ENCODE peak calls at places on chromosomes 11 and 22, in nine cellular contexts. V is transverse colon; L is endodermal cell; G is psoas muscle; M is CD4-positive, alpha-beta T cell; I is choroid plexus epithelial cell; S is gastrocnemius medialis; D is lower leg skin; Q is left ventricle myocardium inferior. W is an unnamed sample.

GRCh38 chr22:50306753-50307749 is at the start of gene PLXNB2:
- DNase-seq in I (peak), S (no peak), L (peak), G (peak), Q (peak), M (no peak), D (no peak), V (peak), W (no peak)

GRCh38 chr11:96205460-96205809 is 137.6 kb downstream of the MAML2 start:
- DNase-seq in I (no peak), M (no peak), V (no peak), Q (no peak), D (no peak), S (no peak), G (no peak), L (no peak), W (no peak)

GRCh38 chr11:71086687-71087258 is 165.6 kb downstream of the SHANK2 start:
- DNase-seq in M (no peak), I (peak), Q (no peak), L (peak), G (no peak), S (no peak), D (no peak), V (no peak), W (no peak)

GRCh38 chr22:48947636-48948035 is 880.0 kb downstream of the BRD1 start:
- DNase-seq in D (peak), L (no peak), V (no peak), M (no peak), G (no peak), Q (no peak), I (no peak), S (no peak), W (no peak)

GRCh38 chr22:38012604-38013072 is 28.3 kb upstream of the SOX10 start:
- DNase-seq in D (no peak), M (no peak), V (no peak), G (no peak), Q (no peak), I (peak), L (no peak), S (no peak), W (no peak)

GRCh38 chr11:69729252-69729651 is 25.4 kb upstream of the FGF19 start:
- DNase-seq in M (no peak), Q (no peak), L (peak), V (no peak), I (no peak), D (no peak), G (no peak), S (no peak), W (no peak)

GRCh38 chr22:47586038-47586437 is 823.6 kb downstream of the TBC1D22A start:
- DNase-seq in Q (no peak), D (no peak), I (no peak), L (no peak), S (no peak), M (no peak), V (no peak), G (peak), W (no peak)

GRCh38 chr22:40257979-40258378 is 80.3 kb downstream of the TNRC6B start:
- DNase-seq in S (no peak), L (no peak), V (no peak), G (no peak), D (no peak), M (no peak), Q (no peak), I (peak), W (no peak)

GRCh38 chr11:77019976-77020591 is 14.1 kb upstream of the B3GNT6 start:
- DNase-seq in L (no peak), I (peak), V (no peak), S (no peak), M (no peak), Q (no peak), D (no peak), G (no peak), W (no peak)

GRCh38 chr11:35391922-35392813 is 27.2 kb downstream of the SLC1A2 start:
- DNase-seq in G (peak), S (peak), L (peak), M (peak), Q (peak), D (peak), V (peak), I (peak), W (peak)

GRCh38 chr11:26839911-26840705 is 118.2 kb upstream of the SLC5A12 start:
- DNase-seq in G (no peak), S (peak), Q (no peak), M (no peak), L (no peak), V (no peak), D (no peak), I (peak), W (no peak)

GRCh38 chr11:95256204-95256819 is 25.3 kb upstream of the SESN3 start:
- DNase-seq in V (no peak), D (no peak), G (no peak), L (no peak), Q (no peak), M (no peak), S (no peak), I (peak), W (no peak)

GRCh38 chr22:47340851-47341436 is 578.5 kb downstream of the TBC1D22A start:
- DNase-seq in G (no peak), S (no peak), Q (no peak), I (no peak), L (no peak), M (no peak), V (no peak), D (peak), W (no peak)

GRCh38 chr11:12971955-12972354 is 37.2 kb upstream of the RASSF10 start:
- DNase-seq in G (no peak), L (no peak), V (no peak), D (no peak), S (no peak), I (no peak), M (no peak), Q (no peak), W (no peak)

GRCh38 chr11:122215244-122215992 is 99.4 kb upstream of the BLID start:
- DNase-seq in G (peak), L (peak), S (peak), D (peak), V (peak), Q (peak), I (peak), M (no peak), W (no peak)

GRCh38 chr22:17120281-17120680 is 879 bp downstream of the TMEM121B start:
- DNase-seq in M (peak), V (peak), I (peak), L (peak), G (peak), Q (peak), S (no peak), D (no peak), W (peak)

GRCh38 chr11:19018901-19019300 is 41.6 kb downstream of the MRGPRX2 start:
- DNase-seq in I (no peak), Q (no peak), S (no peak), L (peak), V (no peak), M (no peak), G (no peak), D (no peak), W (no peak)

DNA sequence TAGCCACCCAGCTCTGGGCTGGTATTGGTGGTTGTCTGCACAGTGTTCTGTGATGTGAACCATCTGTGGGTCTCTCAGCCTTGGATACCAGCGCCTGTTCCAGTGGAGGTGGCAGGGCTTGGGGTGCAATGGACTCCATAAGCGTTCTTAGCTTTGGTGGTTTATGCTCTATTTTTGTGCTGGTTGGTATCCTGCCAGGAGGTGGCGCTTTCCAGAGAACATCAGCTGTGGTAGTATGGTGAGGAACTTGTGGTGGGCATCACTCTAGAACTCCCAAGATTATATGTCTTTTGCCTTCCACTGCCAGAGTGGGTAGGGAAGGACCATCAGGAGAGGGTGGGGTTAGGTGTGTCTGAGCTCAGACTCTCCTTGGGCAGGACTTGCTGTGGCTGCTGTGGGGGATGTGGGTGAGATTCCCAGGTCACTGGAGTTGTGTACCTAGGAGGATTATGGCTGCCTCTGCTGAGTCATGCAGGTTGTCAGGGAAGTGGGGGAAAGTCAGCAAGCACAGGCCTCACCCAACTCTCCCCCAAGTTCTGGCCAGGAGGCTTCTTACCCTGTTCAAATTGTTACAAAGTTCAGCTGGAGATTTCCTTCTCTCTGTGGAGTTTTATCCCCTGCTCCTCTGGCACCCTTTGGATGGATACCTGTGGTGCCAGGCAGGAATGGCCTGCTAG is 47.2 kb downstream of the MRGPRX2 start:
- DNase-seq in M (no peak), G (no peak), I (no peak), Q (no peak), V (no peak), D (no peak), S (no peak), L (peak), W (no peak)
- TF ChIP-seq CTCF in M (no peak), G (no peak), I (no peak), Q (no peak), V (no peak), D (no peak), S (no peak), L (peak), W (no peak)

DNA sequence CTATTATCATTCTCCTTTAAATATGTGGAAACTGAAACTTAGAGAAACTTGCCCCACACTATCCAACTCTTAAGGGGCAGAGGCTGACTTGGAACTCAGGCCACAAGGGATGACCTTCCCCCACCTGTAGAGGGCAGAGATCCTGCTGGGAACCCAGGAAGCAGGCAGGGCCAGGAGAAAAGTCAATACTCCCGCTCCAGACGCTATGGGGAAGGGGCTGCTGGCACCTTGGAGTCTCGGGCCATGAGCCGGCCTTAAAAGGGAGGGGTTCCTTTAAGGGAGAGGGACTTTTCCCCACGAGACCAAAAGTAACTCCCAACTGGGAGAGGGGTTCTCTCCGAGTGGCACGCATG is 620 bp upstream of the ANO5 start:
- DNase-seq in Q (peak), L (peak), D (no peak), G (no peak), S (peak), M (no peak), I (no peak), V (peak), W (no peak)
- TF ChIP-seq CTCF in Q (no peak), L (peak), D (no peak), G (peak), S (peak), M (no peak), I (no peak), V (peak), W (no peak)

GRCh38 chr22:30423296-30423958 is 2.1 kb upstream of the MTFP1 start:
- DNase-seq in M (peak), I (peak), D (peak), G (no peak), Q (peak), V (peak), L (no peak), S (no peak), W (no peak)
- TF ChIP-seq CTCF in M (no peak), I (peak), D (no peak), G (peak), Q (peak), V (no peak), L (peak), S (peak), W (no peak)

DNA sequence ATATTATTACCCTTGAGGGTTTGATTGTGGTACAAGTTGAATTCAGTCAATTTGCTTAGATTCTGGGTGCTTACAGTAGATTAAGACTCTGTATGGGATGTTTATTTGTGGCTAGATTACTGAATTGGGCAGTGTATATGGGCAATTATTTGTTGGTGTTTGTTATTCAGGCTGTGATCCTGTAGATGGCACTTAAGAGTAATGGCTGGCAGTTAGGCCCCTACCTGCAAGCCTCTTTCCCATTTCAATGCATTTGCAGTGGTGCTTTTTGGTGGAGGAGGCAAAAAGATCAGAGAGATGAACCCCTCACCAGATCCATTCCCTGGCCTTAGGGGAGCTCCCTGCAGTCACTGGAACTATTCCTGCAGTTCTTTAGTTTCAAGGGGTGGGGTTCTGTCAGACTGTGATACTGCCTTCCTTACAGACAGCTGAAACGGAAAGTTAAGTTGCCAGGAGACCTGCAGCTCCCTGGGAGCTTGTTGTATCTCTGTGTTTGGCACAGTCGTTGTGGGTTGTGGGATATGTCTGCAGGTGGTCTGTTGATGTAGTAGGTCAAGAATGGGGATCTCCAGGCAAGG is 199.5 kb downstream of the AASDHPPT start:
- DNase-seq in D (no peak), G (no peak), I (peak), L (peak), M (no peak), Q (no peak), S (no peak), V (no peak), W (no peak)
- TF ChIP-seq CTCF in D (no peak), G (no peak), I (peak), L (peak), M (no peak), Q (no peak), S (no peak), V (no peak), W (no peak)

GRCh38 chr11:48237727-48238126 is 7.2 kb upstream of the OR4X2 start:
- DNase-seq in I (no peak), V (no peak), Q (no peak), L (no peak), G (no peak), M (no peak), S (no peak), D (no peak), W (no peak)

GRCh38 chr11:48244804-48245203 is at the start of gene OR4X2:
- DNase-seq in Q (no peak), I (no peak), G (no peak), S (no peak), L (no peak), V (no peak), M (no peak), D (no peak), W (no peak)

GRCh38 chr11:48242501-48242900 is 2.4 kb upstream of the OR4X2 start:
- DNase-seq in D (no peak), Q (no peak), S (no peak), G (no peak), I (no peak), V (no peak), L (no peak), M (no peak), W (no peak)
- TF ChIP-seq CTCF in D (no peak), Q (no peak), S (no peak), G (no peak), I (no peak), V (no peak), L (no peak), M (no peak), W (no peak)

DNA sequence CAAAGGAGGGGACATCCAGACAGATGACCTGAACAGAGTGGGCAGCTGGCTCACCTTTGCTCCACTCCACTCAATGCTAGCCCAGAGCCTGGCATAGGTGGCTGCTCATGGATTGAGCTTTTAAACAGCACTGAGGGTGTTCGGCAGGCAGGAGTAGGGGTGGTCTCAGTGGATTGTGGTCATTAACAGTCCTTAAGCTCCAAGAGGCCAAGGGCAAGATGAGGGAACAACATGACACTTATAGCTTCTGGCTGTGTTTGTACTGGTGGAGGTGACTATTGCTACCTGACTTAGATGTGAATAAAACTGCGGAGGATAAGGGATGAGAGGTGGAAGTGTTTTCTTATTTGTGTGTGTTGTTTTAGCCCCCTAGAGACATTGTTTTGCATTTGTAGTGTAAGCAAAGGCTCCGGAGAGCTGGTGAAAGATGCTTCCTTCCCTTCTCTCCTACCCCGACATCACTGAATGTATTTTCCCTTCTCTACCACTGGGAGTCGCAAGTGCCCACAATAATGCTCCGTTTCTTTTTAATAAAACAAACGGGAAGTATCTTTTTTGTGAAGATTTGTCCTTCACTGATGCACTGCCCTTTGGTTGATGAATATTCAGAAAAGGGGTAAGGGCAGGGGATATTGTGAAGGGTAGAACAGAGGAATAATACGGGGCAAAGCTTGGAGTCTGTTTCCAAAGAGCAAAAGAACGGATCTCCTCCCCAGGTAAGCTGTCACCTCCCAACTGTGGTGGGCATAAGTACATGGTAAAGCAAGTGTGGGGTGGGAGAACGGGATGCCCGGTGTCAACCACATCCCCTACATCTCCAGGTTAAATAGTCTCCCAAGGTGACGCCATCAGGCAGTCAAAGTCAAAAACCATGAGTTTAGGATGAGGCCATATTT is 27.5 kb upstream of the MTNR1B start:
- DNase-seq in D (no peak), V (no peak), M (no peak), I (peak), L (no peak), Q (no peak), S (no peak), G (no peak), W (no peak)
- TF ChIP-seq CTCF in D (peak), V (peak), M (peak), I (peak), L (peak), Q (peak), S (no peak), G (peak), W (no peak)

GRCh38 chr11:73383249-73384126 is 7.3 kb downstream of the RELT start:
- DNase-seq in S (no peak), Q (no peak), D (no peak), M (no peak), G (no peak), V (peak), L (no peak), I (no peak), W (peak)
- TF ChIP-seq CTCF in S (no peak), Q (no peak), D (no peak), M (no peak), G (no peak), V (no peak), L (no peak), I (no peak), W (no peak)

DNA sequence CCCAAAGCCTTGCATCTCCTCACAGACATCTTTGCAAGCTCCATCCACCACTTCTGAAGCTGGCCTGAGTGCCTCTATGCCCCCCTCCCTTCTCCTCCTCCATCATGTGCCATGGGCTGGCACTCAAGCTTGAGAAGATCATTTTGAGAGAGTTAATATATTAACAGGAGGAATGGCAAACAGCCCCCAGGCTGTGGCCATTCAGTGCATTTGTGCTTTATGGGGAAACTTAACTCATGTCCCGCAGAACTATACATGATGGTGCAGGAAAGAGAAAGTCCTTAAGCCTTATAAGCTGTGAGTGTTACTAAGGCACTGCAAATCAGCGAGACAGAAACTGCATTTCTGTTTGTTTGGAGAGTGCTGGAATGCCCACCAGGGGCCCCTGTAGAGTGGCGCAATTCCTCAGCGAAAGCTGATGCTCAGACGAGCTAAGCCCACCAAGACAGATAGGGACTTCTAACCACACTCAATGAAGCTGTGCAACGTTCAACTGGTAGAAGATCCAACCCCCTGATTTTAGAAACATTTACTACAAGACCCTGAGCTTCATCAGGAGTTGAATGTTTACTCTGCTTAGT is 26.8 kb upstream of the PHLDA2 start:
- DNase-seq in G (no peak), I (peak), V (no peak), M (no peak), S (no peak), D (no peak), L (peak), Q (no peak), W (no peak)
- TF ChIP-seq CTCF in G (no peak), I (peak), V (no peak), M (no peak), S (no peak), D (no peak), L (peak), Q (no peak), W (no peak)

GRCh38 chr11:29435421-29435820 is 581.4 kb downstream of the KCNA4 start:
- DNase-seq in D (no peak), V (no peak), Q (no peak), I (peak), S (no peak), L (no peak), G (no peak), M (no peak), W (no peak)

GRCh38 chr11:29438815-29439214 is 578.0 kb downstream of the KCNA4 start:
- DNase-seq in G (no peak), V (no peak), M (no peak), Q (no peak), S (no peak), L (no peak), I (no peak), D (no peak), W (no peak)

DNA sequence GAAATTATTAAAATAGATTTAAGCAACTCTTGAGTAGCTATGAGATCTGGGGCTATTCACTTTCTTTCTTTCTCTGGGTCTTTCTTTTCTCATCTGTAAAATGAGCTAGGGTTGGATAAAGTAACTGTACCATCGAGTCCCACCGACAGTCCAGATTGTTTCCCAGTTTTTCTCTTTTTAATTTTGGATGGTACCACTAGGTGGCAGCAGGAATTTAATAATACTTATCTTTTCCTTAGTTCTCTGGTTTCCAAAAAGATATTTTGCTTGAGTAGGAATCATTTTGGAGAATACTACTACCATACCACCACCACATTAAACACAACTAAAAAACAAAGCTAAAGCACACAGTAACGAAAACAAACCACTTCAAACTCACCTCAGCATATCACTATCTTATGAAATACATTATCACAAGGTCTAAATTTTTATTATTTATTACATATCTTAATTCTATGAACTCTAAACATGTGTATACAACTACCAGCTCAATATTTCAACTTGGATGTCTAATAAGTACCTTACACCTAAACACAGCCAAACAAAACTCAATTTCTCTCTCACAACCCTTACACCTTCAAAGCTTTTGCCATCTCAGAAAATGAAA is 584.0 kb downstream of the KCNA4 start:
- DNase-seq in S (no peak), G (no peak), L (no peak), V (no peak), Q (no peak), M (no peak), I (peak), D (no peak), W (no peak)
- TF ChIP-seq CTCF in S (peak), G (peak), L (peak), V (no peak), Q (peak), M (no peak), I (peak), D (no peak), W (no peak)

W was measured in activated B cell treated with CpG ODN at 0.5 μM for 24 hours.